ENCODE peak calls at places on chromosomes 1 and 21, in six cellular contexts. N, K, P, T, W and Q are unnamed samples.

GRCh38 chr1:227225715-227226346 is 92.5 kb downstream of the CDC42BPA start:
- DNase-seq in N (peak; percentile 83), K (no peak), P (peak; percentile 42), T (no peak), W (no peak), Q (no peak)

GRCh38 chr1:219518168-219518905 is 94.6 kb downstream of the ZC3H11B start:
- DNase-seq in N (peak; percentile 63), K (no peak), P (peak; percentile 42), T (no peak), W (peak; percentile 89), Q (no peak)

GRCh38 chr1:17013598-17014320 is 2.0 kb upstream of the ATP13A2 start:
- DNase-seq in N (no peak), K (no peak), P (no peak), T (no peak), W (no peak), Q (no peak)

GRCh38 chr1:106937104-106937503 is 119.4 kb upstream of the PRMT6 start:
- DNase-seq in N (peak; percentile 92), K (no peak), P (peak; percentile 5), T (no peak), W (peak; percentile 12), Q (no peak)

GRCh38 chr1:115976900-115977480 is 677 bp downstream of the SLC22A15 start:
- DNase-seq in N (no peak), K (no peak), P (no peak), T (no peak), W (no peak), Q (no peak)

GRCh38 chr1:114341886-114342285 is 169.1 kb downstream of the TRIM33 start:
- DNase-seq in N (no peak), K (peak; percentile 13), P (no peak), T (no peak), W (no peak), Q (no peak)

GRCh38 chr1:31051611-31052010 is 13.9 kb downstream of the PUM1 start:
- DNase-seq in N (no peak), K (no peak), P (peak; percentile 19), T (no peak), W (no peak), Q (no peak)

GRCh38 chr1:222079546-222079945 is 337.7 kb upstream of the DUSP10 start:
- DNase-seq in N (no peak), K (no peak), P (no peak), T (no peak), W (no peak), Q (no peak)

GRCh38 chr21:40300300-40300699 is 433.1 kb downstream of the PCP4 start:
- DNase-seq in N (no peak), K (no peak), P (no peak), T (no peak), W (no peak), Q (no peak)

GRCh38 chr1:183733610-183734219 is 71.2 kb upstream of the RGL1 start:
- DNase-seq in N (no peak), K (no peak), P (peak; percentile 24), T (no peak), W (no peak), Q (no peak)

GRCh38 chr1:65605621-65606020 is 185.2 kb downstream of the LEPR start:
- DNase-seq in N (peak; percentile 3), K (no peak), P (peak; percentile 12), T (no peak), W (peak; percentile 75), Q (no peak)

GRCh38 chr1:41631154-41631553 is 146.7 kb upstream of the EDN2 start:
- DNase-seq in N (no peak), K (no peak), P (no peak), T (no peak), W (no peak), Q (peak; percentile 7)

GRCh38 chr1:17665950-17666720 is 89.0 kb upstream of the ACTL8 start:
- DNase-seq in N (peak; percentile 17), K (no peak), P (no peak), T (no peak), W (peak; percentile 8), Q (no peak)

GRCh38 chr1:109634771-109635750 is 15.4 kb downstream of the AMPD2 start:
- DNase-seq in N (no peak), K (peak; percentile 40), P (no peak), T (no peak), W (no peak), Q (peak; percentile 24)

GRCh38 chr1:230167419-230167852 is 100.4 kb downstream of the GALNT2 start:
- DNase-seq in N (peak; percentile 62), K (peak; percentile 62), P (peak; percentile 37), T (no peak), W (peak; percentile 84), Q (peak; percentile 62)

GRCh38 chr1:109925159-109925990 is 14.7 kb downstream of the CSF1 start:
- DNase-seq in N (no peak), K (no peak), P (no peak), T (no peak), W (no peak), Q (no peak)

GRCh38 chr1:179447489-179447888 is 81.7 kb downstream of the AXDND1 start:
- DNase-seq in N (peak; percentile 2), K (peak; percentile 55), P (no peak), T (no peak), W (peak; percentile 63), Q (peak; percentile 49)

GRCh38 chr1:163230827-163231226 is 28.1 kb upstream of the RGS5 start:
- DNase-seq in N (no peak), K (no peak), P (no peak), T (no peak), W (no peak), Q (no peak)

GRCh38 chr1:148160048-148160395 is 7.9 kb upstream of the NBPF11 start:
- DNase-seq in N (no peak), K (no peak), P (no peak), T (no peak), W (no peak), Q (peak; percentile 27)

GRCh38 chr1:18072066-18072465 is 35.5 kb upstream of the IGSF21 start:
- DNase-seq in N (no peak), K (no peak), P (no peak), T (no peak), W (no peak), Q (no peak)

GRCh38 chr1:156089704-156090103 is 7.4 kb upstream of the MEX3A start:
- DNase-seq in N (no peak), K (no peak), P (no peak), T (no peak), W (no peak), Q (no peak)

DNA sequence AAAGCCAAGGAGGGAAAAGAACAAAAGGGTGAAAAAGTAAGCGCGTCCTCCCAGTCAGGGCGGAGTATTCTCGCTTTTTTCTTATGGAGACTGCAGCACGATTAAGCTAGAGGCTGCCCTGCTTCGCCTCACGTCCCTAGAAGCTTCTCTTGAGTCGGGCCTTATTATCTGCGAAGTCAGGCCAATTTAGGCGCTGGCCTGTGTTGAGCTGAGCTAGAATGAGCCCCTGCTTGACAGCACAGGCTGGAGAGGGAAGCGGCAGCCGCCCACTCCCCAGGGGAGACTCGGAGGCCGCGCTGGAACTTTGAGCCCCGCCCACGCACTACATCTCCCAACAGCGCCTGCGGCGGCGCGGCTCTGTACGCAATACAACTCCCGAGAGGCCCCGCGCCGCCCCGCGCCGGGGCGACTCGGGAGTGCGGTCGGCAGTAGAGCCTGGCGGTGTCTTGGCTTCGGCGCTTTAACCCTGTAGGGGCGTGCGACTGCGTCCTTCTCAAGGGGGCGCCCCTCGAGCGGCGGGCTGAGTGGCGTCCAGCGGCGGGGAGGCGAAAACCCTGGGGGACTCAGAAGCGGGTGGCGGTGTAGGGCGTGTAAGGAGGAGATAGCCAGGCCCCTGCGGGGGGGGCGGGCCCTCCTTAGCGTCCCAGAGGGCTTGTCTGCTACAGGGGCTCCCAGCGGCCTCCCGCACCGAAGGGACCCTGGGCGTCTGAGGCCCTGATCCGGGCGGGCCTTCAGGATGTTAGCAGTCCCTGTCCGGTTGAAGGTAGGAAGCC is 888 bp downstream of the ZNF436 start:
- DNase-seq in N (peak; percentile 90), K (peak; percentile 88), P (peak; percentile 96), T (peak; percentile 93), W (peak; percentile 96), Q (peak; percentile 90)
- H2BK120ac ChIP-seq in N (peak overlapping the region; percentile 86), K (peak overlapping the region; percentile 43), P (peak overlapping the region; percentile 64), T (peak overlapping the region; percentile 12), W (peak overlapping the region; percentile 84), Q (no peak overlapping the region)

GRCh38 chr21:46095814-46096595 is 1.9 kb upstream of the COL6A2 start:
- DNase-seq in N (no peak), K (peak; percentile 41), P (no peak), T (no peak), W (no peak), Q (peak; percentile 16)
- H3K9ac ChIP-seq in N (no peak overlapping the region), K (no peak overlapping the region), P (peak overlapping the region; percentile 93), T (no peak overlapping the region), W (no peak overlapping the region), Q (no peak overlapping the region)

DNA sequence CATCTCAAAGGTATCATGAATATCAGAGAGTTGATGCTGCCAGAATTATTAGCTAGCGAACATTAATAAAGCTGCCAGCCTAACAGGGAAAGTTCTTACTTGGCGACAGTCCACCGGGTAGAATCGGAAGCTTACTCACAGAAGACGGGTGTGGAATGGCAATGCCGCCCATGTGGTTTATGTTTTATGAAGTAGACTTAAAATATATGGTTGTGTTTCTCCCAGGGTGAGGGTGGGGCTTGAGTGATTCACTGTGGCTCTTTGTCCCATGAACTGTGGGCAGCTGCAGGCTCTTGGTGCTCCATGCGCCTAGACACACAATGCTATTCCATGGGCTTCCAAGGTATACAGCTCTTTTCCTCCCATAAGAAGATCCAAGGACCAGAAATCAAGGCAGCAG is 162.7 kb downstream of the PIGK start:
- DNase-seq in N (no peak), K (no peak), P (no peak), T (no peak), W (no peak), Q (no peak)
- H3K14ac ChIP-seq in N (no peak overlapping the region), K (no peak overlapping the region), P (no peak overlapping the region), T (no peak overlapping the region), W (no peak overlapping the region), Q (no peak overlapping the region)

GRCh38 chr1:71784989-71785388 is 497.4 kb downstream of the NEGR1 start:
- DNase-seq in N (no peak), K (no peak), P (no peak), T (no peak), W (no peak), Q (no peak)
- H2BK120ac ChIP-seq in N (no peak overlapping the region), K (no peak overlapping the region), P (no peak overlapping the region), T (no peak overlapping the region), W (no peak overlapping the region), Q (no peak overlapping the region)

DNA sequence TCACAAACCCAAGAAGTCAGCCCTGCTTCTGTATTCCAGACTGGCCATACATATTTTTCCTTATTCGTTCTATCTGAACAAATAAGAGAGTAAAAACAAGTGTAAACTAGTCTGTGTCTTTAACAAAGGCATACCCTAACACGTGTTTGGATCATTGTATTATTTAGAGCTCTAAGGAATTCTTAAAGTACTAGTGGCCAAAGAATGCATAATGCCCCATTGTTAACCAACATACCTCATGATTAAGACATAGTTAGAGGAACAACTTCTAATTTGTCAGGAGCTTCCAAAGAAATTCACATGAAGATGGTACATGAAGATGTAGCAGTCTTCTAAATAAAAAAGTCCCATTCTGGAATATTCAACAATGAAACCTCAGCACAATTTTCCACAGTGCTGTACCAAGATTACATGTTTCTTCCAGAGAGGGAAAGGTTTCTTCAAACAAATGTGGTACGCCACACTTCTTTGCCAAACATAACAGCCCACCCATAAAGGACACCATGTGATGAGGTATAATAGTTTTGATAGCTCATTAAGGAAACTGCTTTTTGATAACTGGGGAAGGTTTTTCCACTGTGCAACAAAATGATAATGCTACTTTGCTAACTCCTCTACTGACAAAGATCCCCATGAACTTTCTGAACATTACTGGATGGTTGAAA is 5.0 kb downstream of the PALMD start:
- DNase-seq in N (no peak), K (no peak), P (no peak), T (no peak), W (no peak), Q (no peak)
- H3K9ac ChIP-seq in N (no peak overlapping the region), K (no peak overlapping the region), P (no peak overlapping the region), T (no peak overlapping the region), W (no peak overlapping the region), Q (no peak overlapping the region)